ENCODE peak calls at places on chromosome 21, in eight cellular contexts. One of them, this sample, is unnamed.

GRCh38 chr21:29374481-29374880 is 75.8 kb downstream of the BACH1 start:
- DNase-seq in epithelial cell of esophagus: no peak
- DNase-seq in HCT116: no peak
- DNase-seq in brain microvascular endothelial cell: no peak
- DNase-seq in kidney epithelial cell: no peak
- DNase-seq in thoracic aorta: no peak
- DNase-seq in cardiac muscle cell: no peak
- DNase-seq in bronchial epithelial cell: no peak
- DNase-seq in this sample: no peak

GRCh38 chr21:38911523-38912354 is 106.0 kb downstream of the ETS2 start:
- DNase-seq in thoracic aorta: no peak
- DNase-seq in bronchial epithelial cell: peak; percentile 54
- DNase-seq in brain microvascular endothelial cell: no peak
- DNase-seq in cardiac muscle cell: no peak
- DNase-seq in HCT116: no peak
- DNase-seq in epithelial cell of esophagus: peak; percentile 51
- DNase-seq in kidney epithelial cell: no peak
- DNase-seq in this sample: no peak

GRCh38 chr21:42988234-42988965 is 14.0 kb downstream of the PKNOX1 start:
- DNase-seq in thoracic aorta: no peak
- DNase-seq in HCT116: no peak
- DNase-seq in epithelial cell of esophagus: no peak
- DNase-seq in brain microvascular endothelial cell: no peak
- DNase-seq in cardiac muscle cell: no peak
- DNase-seq in bronchial epithelial cell: no peak
- DNase-seq in kidney epithelial cell: no peak
- DNase-seq in this sample: no peak

GRCh38 chr21:18620421-18620820 is 216.8 kb upstream of the TMPRSS15 start:
- DNase-seq in cardiac muscle cell: no peak
- DNase-seq in bronchial epithelial cell: no peak
- DNase-seq in HCT116: no peak
- DNase-seq in epithelial cell of esophagus: no peak
- DNase-seq in thoracic aorta: no peak
- DNase-seq in kidney epithelial cell: no peak
- DNase-seq in brain microvascular endothelial cell: no peak
- DNase-seq in this sample: no peak

GRCh38 chr21:43775795-43776430 is at the start of gene CSTB:
- DNase-seq in brain microvascular endothelial cell: no peak
- DNase-seq in HCT116: peak; percentile 23
- DNase-seq in bronchial epithelial cell: no peak
- DNase-seq in cardiac muscle cell: peak; percentile 92
- DNase-seq in kidney epithelial cell: no peak
- DNase-seq in thoracic aorta: peak; percentile 38
- DNase-seq in epithelial cell of esophagus: peak; percentile 53
- DNase-seq in this sample: no peak

GRCh38 chr21:35252831-35253230 is 203.7 kb upstream of the RUNX1 start:
- DNase-seq in epithelial cell of esophagus: no peak
- DNase-seq in thoracic aorta: no peak
- DNase-seq in cardiac muscle cell: no peak
- DNase-seq in kidney epithelial cell: no peak
- DNase-seq in bronchial epithelial cell: no peak
- DNase-seq in brain microvascular endothelial cell: no peak
- DNase-seq in HCT116: no peak
- DNase-seq in this sample: peak; percentile 47

GRCh38 chr21:21003701-21004100 is 5.5 kb downstream of the NCAM2 start:
- DNase-seq in cardiac muscle cell: peak; percentile 49
- DNase-seq in epithelial cell of esophagus: peak; percentile 5
- DNase-seq in HCT116: peak; percentile 6
- DNase-seq in kidney epithelial cell: no peak
- DNase-seq in thoracic aorta: no peak
- DNase-seq in bronchial epithelial cell: peak; percentile 16
- DNase-seq in brain microvascular endothelial cell: peak; percentile 12
- DNase-seq in this sample: no peak

GRCh38 chr21:38083534-38083933 is 167.3 kb upstream of the KCNJ6 start:
- DNase-seq in thoracic aorta: no peak
- DNase-seq in cardiac muscle cell: no peak
- DNase-seq in epithelial cell of esophagus: no peak
- DNase-seq in bronchial epithelial cell: no peak
- DNase-seq in kidney epithelial cell: no peak
- DNase-seq in HCT116: no peak
- DNase-seq in brain microvascular endothelial cell: no peak
- DNase-seq in this sample: no peak

GRCh38 chr21:38958940-38959685 is 153.4 kb downstream of the ETS2 start:
- DNase-seq in cardiac muscle cell: no peak
- DNase-seq in epithelial cell of esophagus: peak; percentile 72
- DNase-seq in HCT116: no peak
- DNase-seq in bronchial epithelial cell: peak; percentile 79
- DNase-seq in kidney epithelial cell: peak; percentile 87
- DNase-seq in brain microvascular endothelial cell: peak; percentile 32
- DNase-seq in thoracic aorta: no peak
- DNase-seq in this sample: peak; percentile 66

GRCh38 chr21:42853621-42854020 is 25.7 kb downstream of the WDR4 start:
- DNase-seq in kidney epithelial cell: no peak
- DNase-seq in bronchial epithelial cell: no peak
- DNase-seq in epithelial cell of esophagus: no peak
- DNase-seq in brain microvascular endothelial cell: no peak
- DNase-seq in cardiac muscle cell: no peak
- DNase-seq in thoracic aorta: no peak
- DNase-seq in HCT116: no peak
- DNase-seq in this sample: no peak

GRCh38 chr21:20882462-20883415 is 115.5 kb upstream of the NCAM2 start:
- DNase-seq in bronchial epithelial cell: peak; percentile 19
- DNase-seq in epithelial cell of esophagus: peak; percentile 31
- DNase-seq in HCT116: peak; percentile 8
- DNase-seq in kidney epithelial cell: no peak
- DNase-seq in thoracic aorta: no peak
- DNase-seq in brain microvascular endothelial cell: peak; percentile 7
- DNase-seq in cardiac muscle cell: peak; percentile 66
- DNase-seq in this sample: peak; percentile 72

GRCh38 chr21:43269461-43269860 is 100.7 kb downstream of the CRYAA start:
- DNase-seq in bronchial epithelial cell: no peak
- DNase-seq in brain microvascular endothelial cell: no peak
- DNase-seq in thoracic aorta: no peak
- DNase-seq in HCT116: no peak
- DNase-seq in kidney epithelial cell: no peak
- DNase-seq in cardiac muscle cell: no peak
- DNase-seq in epithelial cell of esophagus: no peak
- DNase-seq in this sample: no peak

GRCh38 chr21:28758883-28759242 is 233.8 kb downstream of the LTN1 start:
- DNase-seq in bronchial epithelial cell: no peak
- DNase-seq in thoracic aorta: no peak
- DNase-seq in kidney epithelial cell: no peak
- DNase-seq in HCT116: no peak
- DNase-seq in epithelial cell of esophagus: no peak
- DNase-seq in cardiac muscle cell: no peak
- DNase-seq in brain microvascular endothelial cell: no peak
- DNase-seq in this sample: no peak

GRCh38 chr21:17454315-17455027 is 58.4 kb upstream of the CXADR start:
- DNase-seq in epithelial cell of esophagus: peak; percentile 82
- DNase-seq in brain microvascular endothelial cell: peak; percentile 90
- DNase-seq in thoracic aorta: no peak
- DNase-seq in cardiac muscle cell: peak; percentile 41
- DNase-seq in kidney epithelial cell: peak; percentile 45
- DNase-seq in bronchial epithelial cell: peak; percentile 73
- DNase-seq in HCT116: peak; percentile 89
- DNase-seq in this sample: peak; percentile 93

GRCh38 chr21:36516271-36516670 is 36.3 kb upstream of the CLDN14 start:
- DNase-seq in brain microvascular endothelial cell: no peak
- DNase-seq in cardiac muscle cell: no peak
- DNase-seq in thoracic aorta: no peak
- DNase-seq in epithelial cell of esophagus: no peak
- DNase-seq in HCT116: no peak
- DNase-seq in bronchial epithelial cell: no peak
- DNase-seq in kidney epithelial cell: no peak
- DNase-seq in this sample: no peak

GRCh38 chr21:29775462-29775861 is 164.3 kb downstream of the GRIK1 start:
- DNase-seq in thoracic aorta: no peak
- DNase-seq in bronchial epithelial cell: no peak
- DNase-seq in HCT116: no peak
- DNase-seq in cardiac muscle cell: no peak
- DNase-seq in kidney epithelial cell: no peak
- DNase-seq in epithelial cell of esophagus: no peak
- DNase-seq in brain microvascular endothelial cell: no peak
- DNase-seq in this sample: no peak

GRCh38 chr21:28334407-28334806 is 658.3 kb downstream of the LTN1 start:
- DNase-seq in brain microvascular endothelial cell: no peak
- DNase-seq in epithelial cell of esophagus: peak; percentile 65
- DNase-seq in HCT116: no peak
- DNase-seq in kidney epithelial cell: peak; percentile 60
- DNase-seq in cardiac muscle cell: no peak
- DNase-seq in thoracic aorta: no peak
- DNase-seq in bronchial epithelial cell: peak; percentile 69
- DNase-seq in this sample: no peak

GRCh38 chr21:29130234-29130993 is at the start of gene MAP3K7CL:
- DNase-seq in thoracic aorta: peak; percentile 52
- DNase-seq in kidney epithelial cell: peak; percentile 99
- DNase-seq in epithelial cell of esophagus: peak; percentile 97
- DNase-seq in brain microvascular endothelial cell: peak; percentile 100
- DNase-seq in HCT116: no peak
- DNase-seq in cardiac muscle cell: no peak
- DNase-seq in bronchial epithelial cell: peak; percentile 95
- DNase-seq in this sample: peak; percentile 99

GRCh38 chr21:39000496-39000895 is 182.8 kb downstream of the PSMG1 start:
- DNase-seq in kidney epithelial cell: no peak
- DNase-seq in bronchial epithelial cell: peak; percentile 63
- DNase-seq in thoracic aorta: no peak
- DNase-seq in HCT116: no peak
- DNase-seq in cardiac muscle cell: no peak
- DNase-seq in brain microvascular endothelial cell: no peak
- DNase-seq in epithelial cell of esophagus: peak; percentile 47
- DNase-seq in this sample: no peak

GRCh38 chr21:41772351-41773080 is 5.7 kb upstream of the RIPK4 start:
- DNase-seq in thoracic aorta: no peak
- DNase-seq in bronchial epithelial cell: no peak
- DNase-seq in brain microvascular endothelial cell: no peak
- DNase-seq in cardiac muscle cell: no peak
- DNase-seq in HCT116: no peak
- DNase-seq in kidney epithelial cell: no peak
- DNase-seq in epithelial cell of esophagus: no peak
- DNase-seq in this sample: no peak
- H3K4me3 ChIP-seq in thoracic aorta: no peak overlapping the region
- H3K4me3 ChIP-seq in bronchial epithelial cell: no peak overlapping the region
- H3K4me3 ChIP-seq in brain microvascular endothelial cell: no peak overlapping the region
- H3K4me3 ChIP-seq in cardiac muscle cell: no peak overlapping the region
- H3K4me3 ChIP-seq in HCT116: no peak overlapping the region
- H3K4me3 ChIP-seq in kidney epithelial cell: no peak overlapping the region
- H3K4me3 ChIP-seq in epithelial cell of esophagus: no peak overlapping the region
- H3K4me3 ChIP-seq in this sample: no peak overlapping the region

DNA sequence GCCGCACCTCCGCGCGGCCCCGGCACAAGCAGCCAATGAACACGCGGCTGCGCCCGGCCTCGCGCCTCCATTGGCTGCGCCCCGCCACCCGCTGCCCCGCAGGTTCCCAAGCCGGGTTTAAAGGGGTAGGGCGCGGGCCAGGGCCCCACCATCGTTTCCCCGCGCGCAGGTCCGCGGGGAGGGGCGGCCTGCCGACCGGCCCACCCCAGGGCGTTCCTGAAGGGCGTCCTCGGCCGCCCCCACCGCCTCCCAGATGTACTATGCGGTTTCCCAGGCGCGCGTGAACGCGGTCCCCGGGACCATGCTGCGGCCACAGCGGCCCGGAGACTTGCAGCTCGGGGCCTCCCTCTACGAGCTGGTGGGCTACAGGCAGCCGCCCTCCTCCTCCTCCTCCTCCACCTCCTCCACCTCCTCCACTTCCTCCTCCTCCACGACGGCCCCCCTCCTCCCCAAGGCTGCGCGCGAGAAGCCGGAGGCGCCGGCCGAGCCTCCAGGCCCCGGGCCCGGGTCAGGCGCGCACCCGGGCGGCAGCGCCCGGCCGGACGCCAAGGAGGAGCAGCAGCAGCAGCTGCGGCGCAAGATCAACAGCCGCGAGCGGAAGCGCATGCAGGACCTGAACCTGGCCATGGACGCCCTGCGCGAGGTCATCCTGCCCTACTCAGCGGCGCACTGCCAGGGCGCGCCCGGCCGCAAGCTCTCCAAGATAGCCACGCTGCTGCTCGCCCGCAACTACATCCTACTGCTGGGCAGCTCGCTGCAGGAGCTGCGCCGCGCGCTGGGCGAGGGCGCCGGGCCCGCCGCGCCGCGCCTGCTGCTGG is at the start of gene OLIG1:
- DNase-seq in epithelial cell of esophagus: peak; percentile 33
- DNase-seq in cardiac muscle cell: peak; percentile 61
- DNase-seq in thoracic aorta: no peak
- DNase-seq in bronchial epithelial cell: no peak
- DNase-seq in brain microvascular endothelial cell: no peak
- DNase-seq in kidney epithelial cell: no peak
- DNase-seq in HCT116: no peak
- DNase-seq in this sample: no peak
- H3K4me3 ChIP-seq in epithelial cell of esophagus: no peak within 1 kb of the TSS
- H3K4me3 ChIP-seq in cardiac muscle cell: peak within 1 kb of the TSS; percentile 37
- H3K4me3 ChIP-seq in thoracic aorta: peak within 1 kb of the TSS; percentile 72
- H3K4me3 ChIP-seq in bronchial epithelial cell: peak within 1 kb of the TSS; percentile 8
- H3K4me3 ChIP-seq in brain microvascular endothelial cell: no peak within 1 kb of the TSS
- H3K4me3 ChIP-seq in kidney epithelial cell: no peak within 1 kb of the TSS
- H3K4me3 ChIP-seq in HCT116: no peak within 1 kb of the TSS
- H3K4me3 ChIP-seq in this sample: peak within 1 kb of the TSS; percentile 18

DNA sequence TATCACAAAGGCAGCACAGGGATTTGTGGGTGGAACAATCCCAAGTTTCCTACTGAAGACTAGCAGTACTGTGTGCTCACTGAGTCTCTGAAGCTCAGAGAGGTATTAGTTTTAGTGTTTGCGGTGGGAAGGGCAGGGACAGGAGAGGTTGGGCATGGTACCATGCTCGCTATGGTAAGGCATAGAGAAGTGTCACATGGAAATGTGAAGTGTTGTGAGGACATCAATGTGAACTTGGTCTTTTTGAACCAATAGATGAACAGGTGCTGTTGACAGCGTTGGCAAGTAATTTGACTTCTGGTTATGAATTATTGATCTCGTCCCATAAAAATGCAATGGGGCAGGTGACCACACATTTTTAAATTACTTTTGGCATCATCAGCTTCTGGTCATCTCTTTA is 55.8 kb upstream of the ADAMTS1 start:
- DNase-seq in brain microvascular endothelial cell: no peak
- DNase-seq in HCT116: no peak
- DNase-seq in epithelial cell of esophagus: no peak
- DNase-seq in bronchial epithelial cell: no peak
- DNase-seq in cardiac muscle cell: no peak
- DNase-seq in thoracic aorta: no peak
- DNase-seq in kidney epithelial cell: no peak
- DNase-seq in this sample: no peak
- H3K4me3 ChIP-seq in brain microvascular endothelial cell: no peak overlapping the region
- H3K4me3 ChIP-seq in HCT116: no peak overlapping the region
- H3K4me3 ChIP-seq in epithelial cell of esophagus: no peak overlapping the region
- H3K4me3 ChIP-seq in bronchial epithelial cell: no peak overlapping the region
- H3K4me3 ChIP-seq in cardiac muscle cell: no peak overlapping the region
- H3K4me3 ChIP-seq in thoracic aorta: no peak overlapping the region
- H3K4me3 ChIP-seq in kidney epithelial cell: no peak overlapping the region
- H3K4me3 ChIP-seq in this sample: no peak overlapping the region

DNA sequence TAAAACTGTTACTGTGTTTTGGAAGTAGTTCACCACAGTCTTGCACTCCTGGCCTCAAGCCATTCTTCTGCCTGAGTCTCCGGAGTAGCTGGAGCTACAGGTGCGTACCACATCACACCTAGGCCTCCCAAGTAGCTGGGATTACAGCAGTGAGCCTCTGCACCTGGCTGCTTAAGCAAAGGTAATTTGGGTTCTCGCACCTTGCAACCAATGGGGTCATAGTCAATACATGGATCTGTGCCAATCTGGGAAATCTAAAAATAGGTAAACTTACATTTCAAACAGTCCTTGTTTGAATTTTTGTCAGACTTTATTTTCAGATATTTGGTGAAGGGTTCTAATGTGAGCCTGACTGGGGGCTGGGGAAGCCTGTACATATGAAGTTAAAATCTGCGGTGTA is 466.5 kb downstream of the PCP4 start:
- DNase-seq in kidney epithelial cell: no peak
- DNase-seq in thoracic aorta: no peak
- DNase-seq in epithelial cell of esophagus: no peak
- DNase-seq in brain microvascular endothelial cell: no peak
- DNase-seq in bronchial epithelial cell: no peak
- DNase-seq in cardiac muscle cell: no peak
- DNase-seq in HCT116: no peak
- DNase-seq in this sample: no peak
- H3K4me3 ChIP-seq in kidney epithelial cell: no peak overlapping the region
- H3K4me3 ChIP-seq in thoracic aorta: no peak overlapping the region
- H3K4me3 ChIP-seq in epithelial cell of esophagus: no peak overlapping the region
- H3K4me3 ChIP-seq in brain microvascular endothelial cell: no peak overlapping the region
- H3K4me3 ChIP-seq in bronchial epithelial cell: no peak overlapping the region
- H3K4me3 ChIP-seq in cardiac muscle cell: no peak overlapping the region
- H3K4me3 ChIP-seq in HCT116: no peak overlapping the region
- H3K4me3 ChIP-seq in this sample: no peak overlapping the region

This sample was measured in skeletal muscle cell.